ENCODE peak calls at places on chromosomes 5 and 9, in four cellular contexts. N is HEK293T, D is K562, Z is GM12878. S is an unnamed sample.

GRCh38 chr5:41334758-41335157 is 121.4 kb upstream of the C6 start:
- DNase-seq in N (no peak), Z (no peak), D (no peak), S (no peak)

GRCh38 chr9:124754289-124754688 is 16.8 kb downstream of the NR6A1 start:
- DNase-seq in Z (no peak), N (no peak), D (peak), S (no peak)

GRCh38 chr9:107491081-107492053 is 1.8 kb upstream of the KLF4 start:
- DNase-seq in D (no peak), N (no peak), Z (no peak), S (no peak)

GRCh38 chr5:111997308-111998159 is 240.5 kb upstream of the NREP start:
- DNase-seq in Z (no peak), N (no peak), D (no peak), S (no peak)

GRCh38 chr9:93890436-93890935 is 64.7 kb downstream of the BARX1 start:
- DNase-seq in N (peak), D (no peak), Z (no peak), S (no peak)

GRCh38 chr9:89527084-89527483 is 29.2 kb upstream of the SEMA4D start:
- DNase-seq in D (no peak), Z (no peak), N (no peak), S (no peak)

GRCh38 chr9:15144567-15145174 is 162.3 kb downstream of the TTC39B start:
- DNase-seq in Z (no peak), D (no peak), N (no peak), S (no peak)

GRCh38 chr9:61634192-61634591 is 444.4 kb downstream of the SPATA31A7 start:
- DNase-seq in D (no peak), Z (no peak), N (no peak), S (no peak)

GRCh38 chr5:73119492-73120157 is 750 bp upstream of the TMEM171 start:
- DNase-seq in Z (no peak), N (no peak), D (no peak), S (no peak)

GRCh38 chr5:68898961-68899471 is 194.8 kb upstream of the SLC30A5 start:
- DNase-seq in D (no peak), N (no peak), Z (no peak), S (no peak)

GRCh38 chr5:168578006-168578405 is 1.2 kb downstream of the PANK3 start:
- DNase-seq in N (no peak), D (no peak), Z (no peak), S (no peak)

GRCh38 chr5:37776826-37777225 is 63.0 kb downstream of the GDNF start:
- DNase-seq in Z (no peak), D (no peak), N (no peak), S (no peak)

GRCh38 chr9:97906236-97906831 is 16.0 kb downstream of the TRMO start:
- DNase-seq in Z (no peak), N (no peak), D (no peak), S (no peak)

GRCh38 chr9:121675381-121675780 is 23.9 kb downstream of the DAB2IP start:
- DNase-seq in Z (no peak), N (no peak), D (no peak), S (no peak)

GRCh38 chr9:76292246-76292645 is 102.0 kb downstream of the RFK start:
- DNase-seq in N (no peak), D (no peak), Z (no peak), S (no peak)

GRCh38 chr9:99264070-99264469 is 42.0 kb downstream of the SEC61B start:
- DNase-seq in D (peak), N (peak), Z (no peak), S (no peak)

GRCh38 chr5:91121347-91121993 is 261.6 kb downstream of the ARRDC3 start:
- DNase-seq in D (no peak), Z (no peak), N (no peak), S (no peak)

GRCh38 chr5:160769264-160769663 is 82.7 kb downstream of the ATP10B start:
- DNase-seq in D (no peak), N (no peak), Z (no peak), S (no peak)

GRCh38 chr5:89769975-89770374 is 639.6 kb downstream of the CETN3 start:
- DNase-seq in Z (no peak), N (no peak), D (no peak), S (no peak)

GRCh38 chr9:119264165-119264564 is 105.1 kb downstream of the BRINP1 start:
- DNase-seq in D (no peak), Z (no peak), N (no peak), S (no peak)

GRCh38 chr5:67241326-67241725 is 44.7 kb upstream of the CD180 start:
- DNase-seq in D (no peak), Z (no peak), N (no peak), S (no peak)

GRCh38 chr5:168005093-168005492 is 286.4 kb upstream of the WWC1 start:
- DNase-seq in N (no peak), Z (no peak), D (no peak), S (no peak)

DNA sequence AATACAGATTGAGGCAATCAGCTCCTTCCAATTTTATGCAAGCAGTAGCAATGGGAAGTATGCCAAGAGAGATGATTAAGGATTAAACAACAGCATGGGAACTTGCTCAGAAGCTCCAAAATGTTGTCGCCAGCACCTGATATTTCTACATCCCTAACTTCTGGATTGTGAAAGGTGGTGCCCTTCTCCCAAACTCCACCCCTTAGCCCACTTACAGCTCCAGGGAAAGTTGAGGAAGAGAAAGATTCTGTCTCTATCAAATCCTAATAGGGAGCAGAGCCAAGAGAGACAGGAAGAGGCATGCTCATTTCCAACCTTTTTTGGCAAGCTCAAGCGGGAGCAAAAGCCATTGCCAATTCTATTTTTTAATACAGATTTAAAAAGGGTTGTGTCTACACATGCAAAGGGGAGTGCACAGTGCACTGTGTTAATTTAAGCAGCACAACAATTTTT is 92.4 kb upstream of the NR3C1 start:
- DNase-seq in N (no peak), Z (no peak), D (no peak), S (no peak)
- TF ChIP-seq FOXK2 in N (no peak), Z (no peak), D (no peak), S (no peak)

GRCh38 chr5:10323588-10324488 is 16.1 kb upstream of the CMBL start:
- DNase-seq in N (no peak), D (peak), Z (no peak), S (peak)
- TF ChIP-seq FOXK2 in N (no peak), D (no peak), Z (no peak), S (no peak)

GRCh38 chr9:114434878-114435311 is 47.1 kb upstream of the AKNA start:
- DNase-seq in D (peak), Z (no peak), N (peak), S (peak)
- TF ChIP-seq FOXK2 in D (no peak), Z (no peak), N (no peak), S (no peak)

GRCh38 chr9:137439158-137439714 is 1.9 kb downstream of the ENTPD8 start:
- DNase-seq in Z (no peak), N (no peak), D (no peak), S (no peak)
- TF ChIP-seq FOXK2 in Z (no peak), N (no peak), D (no peak), S (no peak)

GRCh38 chr9:4371108-4371507 is 71.2 kb upstream of the GLIS3 start:
- DNase-seq in N (no peak), Z (no peak), D (no peak), S (no peak)
- TF ChIP-seq FOXK2 in N (no peak), Z (no peak), D (no peak), S (no peak)

S was measured in HepG2.